ENCODE peak calls at places on chromosomes 7 and 10, in seven cellular contexts. Y, I, Q, T, D, O and W are unnamed samples.

GRCh38 chr7:135204876-135205275 is 6.5 kb downstream of the WDR91 start:
- DNase-seq in I (no peak), D (no peak), T (no peak), O (no peak), Q (no peak), Y (no peak), W (no peak)

GRCh38 chr10:110629680-110630191 is 14.4 kb upstream of the RBM20 start:
- DNase-seq in T (no peak), Y (no peak), Q (no peak), D (peak), I (no peak), O (no peak), W (peak)

GRCh38 chr7:114341648-114342047 is 73.0 kb upstream of the FOXP2 start:
- DNase-seq in O (no peak), I (no peak), D (no peak), Y (no peak), Q (no peak), T (no peak), W (no peak)

GRCh38 chr7:48045205-48045765 is 9.9 kb downstream of the C7orf57 start:
- DNase-seq in Y (no peak), Q (no peak), O (no peak), T (no peak), I (no peak), D (no peak), W (no peak)

GRCh38 chr7:143398616-143399015 is 10.0 kb downstream of the EPHA1 start:
- DNase-seq in Q (no peak), D (no peak), I (no peak), O (no peak), Y (no peak), T (no peak), W (no peak)

GRCh38 chr7:23696916-23697441 is 13.0 kb upstream of the STK31 start:
- DNase-seq in T (peak), D (peak), O (no peak), Y (peak), I (no peak), Q (no peak), W (peak)

GRCh38 chr10:89591796-89592271 is 53.2 kb downstream of the PANK1 start:
- DNase-seq in D (peak), Y (no peak), I (no peak), O (no peak), T (peak), Q (no peak), W (no peak)

GRCh38 chr10:102120987-102121738 is 995 bp upstream of the LDB1 start:
- DNase-seq in O (peak), D (peak), I (no peak), Y (peak), Q (no peak), T (peak), W (peak)

GRCh38 chr10:102504179-102504975 is 605 bp downstream of the SUFU start:
- DNase-seq in I (no peak), O (no peak), T (peak), Q (no peak), D (no peak), Y (no peak), W (peak)

GRCh38 chr7:19939746-19940145 is 166.3 kb upstream of the TMEM196 start:
- DNase-seq in O (no peak), T (no peak), Y (no peak), Q (no peak), D (peak), I (peak), W (peak)

GRCh38 chr10:124267231-124267885 is 151.4 kb downstream of the OAT start:
- DNase-seq in T (no peak), D (peak), I (no peak), Q (no peak), Y (no peak), O (peak), W (no peak)

GRCh38 chr10:50506861-50507573 is 116.7 kb downstream of the SGMS1 start:
- DNase-seq in Y (peak), D (no peak), O (peak), Q (no peak), I (no peak), T (peak), W (no peak)

GRCh38 chr10:35182631-35183510 is 56.2 kb downstream of the CREM start:
- DNase-seq in I (no peak), O (no peak), D (no peak), Q (no peak), Y (no peak), T (no peak), W (no peak)

GRCh38 chr10:103442031-103442461 is 10.1 kb downstream of the CALHM2 start:
- DNase-seq in T (peak), Q (no peak), D (peak), Y (no peak), O (no peak), I (peak), W (no peak)

GRCh38 chr7:51033722-51034530 is 251.2 kb upstream of the GRB10 start:
- DNase-seq in Q (no peak), Y (no peak), D (no peak), T (peak), I (no peak), O (no peak), W (no peak)

GRCh38 chr10:87000491-87000890 is 19.6 kb upstream of the FAM25A start:
- DNase-seq in I (no peak), D (peak), T (no peak), O (no peak), Y (no peak), Q (no peak), W (no peak)

GRCh38 chr10:126240483-126240882 is 147.8 kb downstream of the ADAM12 start:
- DNase-seq in Q (no peak), D (no peak), O (peak), T (peak), I (no peak), Y (peak), W (no peak)

GRCh38 chr10:129963076-129963830 is 821 bp downstream of the EBF3 start:
- DNase-seq in D (peak), Y (no peak), O (no peak), Q (no peak), I (no peak), T (no peak), W (peak)

GRCh38 chr10:109892885-109893284 is 30.4 kb downstream of the XPNPEP1 start:
- DNase-seq in T (no peak), Q (no peak), O (peak), I (no peak), D (peak), Y (no peak), W (peak)

GRCh38 chr10:67782556-67782955 is 55.4 kb downstream of the DNAJC12 start:
- DNase-seq in I (no peak), D (no peak), T (no peak), O (no peak), Q (no peak), Y (no peak), W (no peak)

GRCh38 chr10:132679640-132680039 is 106.3 kb downstream of the NKX6-2 start:
- DNase-seq in Y (no peak), I (no peak), Q (no peak), T (no peak), D (no peak), O (no peak), W (no peak)

GRCh38 chr10:72736881-72737280 is 44.9 kb downstream of the MCU start:
- DNase-seq in Q (no peak), Y (no peak), O (no peak), T (no peak), D (no peak), I (no peak), W (no peak)

GRCh38 chr7:68691261-68692216 is 906.7 kb upstream of the AUTS2 start:
- DNase-seq in O (no peak), Q (no peak), T (no peak), I (peak), Y (no peak), D (peak), W (peak)

GRCh38 chr10:116961305-116962251 is 43.4 kb downstream of the SHTN1 start:
- DNase-seq in O (peak), T (peak), I (no peak), Q (no peak), Y (peak), D (no peak), W (no peak)

GRCh38 chr7:29723599-29723998 is 82.7 kb upstream of the WIPF3 start:
- DNase-seq in Y (no peak), Q (no peak), I (no peak), T (no peak), D (peak), O (no peak), W (no peak)

GRCh38 chr10:75108684-75109458 is 2.6 kb upstream of the SAMD8 start:
- DNase-seq in Q (no peak), T (no peak), D (no peak), Y (no peak), O (no peak), I (no peak), W (peak)

GRCh38 chr10:4246881-4247358 is 461.9 kb upstream of the KLF6 start:
- DNase-seq in Q (no peak), D (peak), Y (no peak), T (no peak), O (no peak), I (no peak), W (peak)